ENCODE peak calls at places on chromosomes 2 and 18, in ten cellular contexts. K, L, G, A, M, I, B, X, Q and N are unnamed samples.

GRCh38 chr2:10361220-10361588 is 58.5 kb downstream of the HPCAL1 start:
- DNase-seq in K (peak), L (no peak), G (no peak), A (no peak), M (no peak), I (no peak), B (no peak), X (no peak), Q (no peak), N (no peak)

GRCh38 chr2:99545622-99546021 is 55.8 kb upstream of the REV1 start:
- DNase-seq in K (no peak), L (no peak), G (no peak), A (no peak), M (no peak), I (no peak), B (no peak), X (no peak), Q (no peak), N (no peak)

GRCh38 chr2:94977826-94978225 is 47.7 kb upstream of the MAL start:
- DNase-seq in K (no peak), L (no peak), G (no peak), A (no peak), M (no peak), I (no peak), B (no peak), X (no peak), Q (no peak), N (no peak)

GRCh38 chr18:55243255-55243654 is 284.0 kb upstream of the CCDC68 start:
- DNase-seq in K (no peak), L (no peak), G (no peak), A (no peak), M (no peak), I (no peak), B (no peak), X (no peak), Q (no peak), N (no peak)

GRCh38 chr2:15793978-15794377 is 146.4 kb upstream of the MYCN start:
- DNase-seq in K (no peak), L (no peak), G (no peak), A (no peak), M (no peak), I (no peak), B (no peak), X (no peak), Q (no peak), N (no peak)

GRCh38 chr2:27795868-27796277 is 24.4 kb downstream of the MRPL33 start:
- DNase-seq in K (peak), L (no peak), G (no peak), A (no peak), M (no peak), I (no peak), B (peak), X (no peak), Q (no peak), N (no peak)

GRCh38 chr2:145842002-145842401 is 1322.1 kb upstream of the ZEB2 start:
- DNase-seq in K (no peak), L (no peak), G (no peak), A (no peak), M (no peak), I (no peak), B (no peak), X (no peak), Q (no peak), N (peak)

GRCh38 chr2:83742117-83742782 is 716.8 kb downstream of the SUCLG1 start:
- DNase-seq in K (peak), L (no peak), G (no peak), A (no peak), M (no peak), I (peak), B (no peak), X (no peak), Q (no peak), N (no peak)

GRCh38 chr2:180722551-180723239 is 257.7 kb upstream of the UBE2E3 start:
- DNase-seq in K (peak), L (no peak), G (no peak), A (peak), M (no peak), I (no peak), B (peak), X (no peak), Q (no peak), N (peak)

GRCh38 chr2:199471443-199472057 is 13.8 kb upstream of the SATB2 start:
- DNase-seq in K (peak), L (peak), G (peak), A (no peak), M (peak), I (peak), B (peak), X (peak), Q (no peak), N (peak)

GRCh38 chr18:40152859-40153258 is 1802.2 kb upstream of the PIK3C3 start:
- DNase-seq in K (no peak), L (no peak), G (no peak), A (no peak), M (no peak), I (no peak), B (no peak), X (no peak), Q (no peak), N (peak)

GRCh38 chr2:15905267-15905645 is 35.1 kb upstream of the MYCN start:
- DNase-seq in K (no peak), L (no peak), G (no peak), A (no peak), M (no peak), I (no peak), B (no peak), X (no peak), Q (no peak), N (no peak)

GRCh38 chr2:46325178-46325928 is 28.1 kb downstream of the EPAS1 start:
- DNase-seq in K (no peak), L (no peak), G (no peak), A (no peak), M (no peak), I (no peak), B (peak), X (no peak), Q (no peak), N (no peak)

GRCh38 chr2:63572001-63572400 is 16.3 kb downstream of the WDPCP start:
- DNase-seq in K (no peak), L (no peak), G (no peak), A (no peak), M (no peak), I (no peak), B (no peak), X (no peak), Q (no peak), N (no peak)

GRCh38 chr2:23385351-23385747 is 370 bp downstream of the KLHL29 start:
- DNase-seq in K (peak), L (no peak), G (no peak), A (no peak), M (no peak), I (peak), B (peak), X (peak), Q (peak), N (no peak)

GRCh38 chr2:209970711-209971110 is 31.7 kb upstream of the RPE start:
- DNase-seq in K (no peak), L (no peak), G (no peak), A (no peak), M (no peak), I (no peak), B (no peak), X (no peak), Q (no peak), N (no peak)

GRCh38 chr18:56982756-56983155 is 164.1 kb upstream of the BOD1L2 start:
- DNase-seq in K (no peak), L (no peak), G (no peak), A (no peak), M (no peak), I (no peak), B (no peak), X (no peak), Q (no peak), N (no peak)

GRCh38 chr2:191245046-191245868 is at the start of gene MYO1B:
- DNase-seq in K (peak), L (peak), G (peak), A (peak), M (peak), I (peak), B (peak), X (peak), Q (peak), N (peak)

GRCh38 chr18:7452331-7452730 is 114.8 kb upstream of the PTPRM start:
- DNase-seq in K (peak), L (no peak), G (peak), A (no peak), M (no peak), I (no peak), B (peak), X (peak), Q (no peak), N (peak)

GRCh38 chr18:55396979-55397378 is 191.0 kb downstream of the TCF4 start:
- DNase-seq in K (no peak), L (no peak), G (no peak), A (no peak), M (no peak), I (no peak), B (no peak), X (no peak), Q (no peak), N (no peak)

GRCh38 chr2:238023608-238024007 is 37.2 kb upstream of the SCLY start:
- DNase-seq in K (no peak), L (no peak), G (no peak), A (no peak), M (no peak), I (no peak), B (no peak), X (no peak), Q (no peak), N (no peak)

GRCh38 chr2:202026507-202026906 is 7.1 kb upstream of the FZD7 start:
- DNase-seq in K (no peak), L (no peak), G (no peak), A (no peak), M (no peak), I (no peak), B (no peak), X (no peak), Q (no peak), N (no peak)

GRCh38 chr18:55003695-55004094 is 44.4 kb upstream of the CCDC68 start:
- DNase-seq in K (peak), L (no peak), G (no peak), A (no peak), M (no peak), I (no peak), B (no peak), X (no peak), Q (no peak), N (peak)

GRCh38 chr2:47653909-47654789 is 128.8 kb upstream of the MSH6 start:
- DNase-seq in K (no peak), L (no peak), G (peak), A (no peak), M (no peak), I (no peak), B (no peak), X (peak), Q (no peak), N (no peak)

GRCh38 chr2:229313591-229313990 is 42.5 kb upstream of the PID1 start:
- DNase-seq in K (peak), L (no peak), G (no peak), A (no peak), M (no peak), I (no peak), B (peak), X (no peak), Q (no peak), N (peak)

GRCh38 chr2:138475394-138475793 is 26.2 kb upstream of the SPOPL start:
- DNase-seq in K (no peak), L (no peak), G (no peak), A (no peak), M (no peak), I (no peak), B (no peak), X (no peak), Q (no peak), N (no peak)

GRCh38 chr2:232327089-232328037 is 51.2 kb upstream of the ALPP start:
- DNase-seq in K (peak), L (peak), G (peak), A (peak), M (peak), I (peak), B (peak), X (peak), Q (peak), N (peak)

GRCh38 chr2:207122914-207123744 is 42.6 kb downstream of the KLF7 start:
- DNase-seq in K (peak), L (no peak), G (no peak), A (no peak), M (no peak), I (no peak), B (no peak), X (no peak), Q (no peak), N (peak)

GRCh38 chr2:61620244-61621159 is 82.3 kb upstream of the XPO1 start:
- DNase-seq in K (peak), L (no peak), G (no peak), A (peak), M (no peak), I (no peak), B (peak), X (no peak), Q (no peak), N (peak)

GRCh38 chr2:8329660-8330622 is 351.9 kb upstream of the ID2 start:
- DNase-seq in K (no peak), L (peak), G (no peak), A (no peak), M (no peak), I (no peak), B (no peak), X (no peak), Q (no peak), N (no peak)
- TF ChIP-seq CTCF in K (no peak), L (peak), G (no peak), A (peak), M (no peak), I (no peak), B (no peak), X (no peak), Q (no peak), N (no peak)

GRCh38 chr2:42560886-42561285 is 7.5 kb upstream of the MTA3 start:
- DNase-seq in K (no peak), L (no peak), G (no peak), A (no peak), M (no peak), I (no peak), B (no peak), X (no peak), Q (no peak), N (no peak)

GRCh38 chr2:42556351-42556890 is 12.0 kb upstream of the MTA3 start:
- DNase-seq in K (no peak), L (no peak), G (no peak), A (no peak), M (no peak), I (no peak), B (no peak), X (no peak), Q (no peak), N (no peak)

GRCh38 chr2:42562474-42563144 is 5.8 kb upstream of the MTA3 start:
- DNase-seq in K (no peak), L (no peak), G (no peak), A (no peak), M (no peak), I (no peak), B (no peak), X (no peak), Q (no peak), N (no peak)

GRCh38 chr2:42554392-42554791 is 14.0 kb upstream of the MTA3 start:
- DNase-seq in K (no peak), L (no peak), G (no peak), A (no peak), M (no peak), I (no peak), B (no peak), X (no peak), Q (no peak), N (no peak)

GRCh38 chr2:42558827-42559226 is 9.6 kb upstream of the MTA3 start:
- DNase-seq in K (no peak), L (no peak), G (no peak), A (no peak), M (no peak), I (no peak), B (no peak), X (no peak), Q (no peak), N (no peak)
- TF ChIP-seq CTCF in K (no peak), L (peak), G (no peak), A (no peak), M (no peak), I (no peak), B (no peak), X (no peak), Q (no peak), N (no peak)

DNA sequence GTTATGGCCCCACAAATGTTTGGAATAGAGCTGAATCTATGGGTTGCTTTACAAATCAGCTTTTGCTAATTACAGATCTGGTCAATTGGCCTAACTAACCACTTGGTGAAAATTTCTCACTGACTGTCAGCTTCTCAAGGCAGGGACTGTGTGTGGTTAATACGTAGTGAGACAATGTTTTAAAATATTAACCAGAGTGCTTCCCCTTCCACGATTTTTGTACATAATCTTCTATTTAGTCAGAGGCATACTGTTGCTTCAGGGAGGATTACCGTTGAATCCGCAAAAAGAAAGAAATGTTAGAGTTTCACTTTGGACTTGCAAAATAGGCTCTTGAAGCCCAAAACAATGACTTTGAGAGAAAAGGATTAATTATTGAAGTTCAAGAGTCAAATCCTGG is 14.9 kb upstream of the KCNS3 start:
- DNase-seq in K (no peak), L (no peak), G (no peak), A (no peak), M (no peak), I (no peak), B (no peak), X (no peak), Q (no peak), N (no peak)
- TF ChIP-seq CTCF in K (no peak), L (no peak), G (no peak), A (no peak), M (no peak), I (no peak), B (no peak), X (no peak), Q (no peak), N (no peak)

DNA sequence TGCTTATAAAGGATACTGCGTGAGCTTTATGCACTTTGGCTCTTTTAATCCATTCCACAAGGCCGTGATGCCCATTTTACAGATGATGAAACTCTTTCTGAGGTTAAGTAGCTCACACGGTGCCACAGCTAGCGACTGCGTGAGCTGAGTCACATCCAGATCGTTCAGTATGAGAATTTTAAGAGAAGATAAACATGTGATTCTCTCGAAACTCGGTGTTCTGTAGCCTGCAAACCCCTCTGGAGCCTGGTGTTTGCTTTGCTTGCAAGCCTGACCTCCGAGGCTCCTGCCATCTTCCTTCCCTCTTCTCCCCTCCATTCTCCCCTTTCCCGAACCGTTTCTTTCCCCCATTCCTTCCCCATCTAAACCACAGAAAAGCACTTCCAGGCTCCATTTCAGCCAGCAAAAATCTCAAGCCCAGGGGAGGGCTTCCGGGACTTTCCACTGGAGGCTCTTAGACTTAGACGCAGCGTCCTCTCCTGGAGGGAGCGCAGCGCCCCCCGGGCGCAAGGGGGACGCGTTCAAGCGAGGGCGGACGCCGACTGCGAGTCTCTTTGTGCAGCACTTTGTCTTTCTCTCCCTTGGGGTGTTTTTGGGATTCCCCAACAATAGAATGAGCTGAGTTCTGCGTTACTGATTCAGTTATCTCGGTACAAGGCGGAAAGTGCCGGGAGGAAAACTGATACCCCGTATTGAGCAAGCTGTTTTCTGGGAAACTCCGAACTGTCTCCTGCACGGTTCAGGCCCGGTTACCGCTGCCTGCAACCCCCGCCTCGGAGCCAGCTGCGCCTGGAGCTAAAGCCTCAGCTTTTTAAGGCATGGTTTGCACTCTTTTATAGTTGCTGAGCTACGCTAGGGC is 38.0 kb downstream of the CYP1B1 start:
- DNase-seq in K (peak), L (no peak), G (peak), A (no peak), M (no peak), I (peak), B (no peak), X (no peak), Q (no peak), N (peak)
- TF ChIP-seq CTCF in K (peak), L (no peak), G (peak), A (peak), M (no peak), I (peak), B (peak), X (no peak), Q (no peak), N (peak)

DNA sequence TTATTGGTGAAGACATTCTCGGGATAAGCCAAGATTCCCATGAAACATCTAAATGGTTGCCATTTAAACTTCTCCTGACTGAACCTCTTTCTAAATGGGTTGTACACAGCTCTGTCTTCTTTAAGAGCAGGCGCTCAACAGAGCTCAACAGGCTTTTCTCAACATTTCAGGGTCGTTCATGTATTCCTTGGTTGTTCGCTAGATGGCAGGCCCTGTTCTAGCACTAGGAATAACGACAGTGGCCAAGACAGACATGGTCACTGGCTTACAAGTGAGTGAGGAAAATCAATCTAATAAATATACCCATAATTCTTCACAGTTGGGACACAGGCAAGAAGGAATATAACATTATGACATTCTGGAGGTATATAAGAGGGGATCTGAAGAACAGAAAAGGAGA is 154.5 kb downstream of the SMAD2 start:
- DNase-seq in K (peak), L (no peak), G (peak), A (no peak), M (no peak), I (no peak), B (no peak), X (no peak), Q (no peak), N (no peak)
- TF ChIP-seq CTCF in K (peak), L (no peak), G (peak), A (peak), M (peak), I (peak), B (peak), X (no peak), Q (no peak), N (peak)

DNA sequence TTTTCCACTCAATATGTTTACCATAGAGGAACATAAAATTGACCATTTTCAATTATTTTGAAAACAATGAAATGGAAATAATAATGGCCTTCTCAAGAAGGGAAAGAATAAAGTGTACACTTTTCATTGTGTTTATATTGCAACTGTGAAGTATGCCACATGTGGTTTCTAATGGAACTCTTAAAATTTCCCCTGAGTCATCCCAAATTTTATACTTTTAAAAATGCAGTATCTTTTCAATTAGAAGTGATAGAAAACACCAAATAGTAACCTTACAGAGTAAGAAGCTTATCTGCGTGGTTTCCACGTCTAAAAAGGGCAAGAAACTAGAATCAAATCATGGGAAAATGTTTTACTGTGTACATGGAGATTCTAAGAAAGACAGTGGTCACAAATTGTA is 70.0 kb downstream of the SCG2 start:
- DNase-seq in K (peak), L (no peak), G (no peak), A (no peak), M (no peak), I (no peak), B (peak), X (no peak), Q (no peak), N (peak)
- TF ChIP-seq CTCF in K (no peak), L (no peak), G (no peak), A (no peak), M (no peak), I (no peak), B (no peak), X (no peak), Q (no peak), N (no peak)

DNA sequence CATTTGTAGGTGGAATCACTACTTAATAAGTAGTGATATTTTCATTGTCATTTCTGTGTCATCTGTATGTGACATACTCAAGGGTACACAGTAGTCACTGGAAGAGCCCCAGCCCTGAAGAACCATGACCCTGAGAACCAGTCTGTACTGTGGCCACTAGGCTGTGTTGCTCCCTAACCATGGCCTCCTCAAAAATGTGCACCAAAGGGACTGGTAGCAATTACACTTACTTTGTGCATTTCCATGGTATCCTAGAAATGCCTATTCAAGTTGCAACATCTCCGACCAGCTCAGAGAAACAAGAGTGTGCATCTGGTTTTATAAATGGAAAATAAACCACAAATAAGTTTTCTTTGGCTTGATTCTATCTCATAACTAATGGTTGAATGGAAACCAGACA is 155.1 kb downstream of the DOCK10 start:
- DNase-seq in K (peak), L (no peak), G (no peak), A (no peak), M (no peak), I (no peak), B (peak), X (no peak), Q (no peak), N (peak)
- TF ChIP-seq CTCF in K (peak), L (no peak), G (no peak), A (no peak), M (no peak), I (no peak), B (peak), X (no peak), Q (no peak), N (peak)

GRCh38 chr18:22102948-22103663 is 66.3 kb upstream of the GATA6 start:
- DNase-seq in K (no peak), L (no peak), G (no peak), A (no peak), M (no peak), I (no peak), B (no peak), X (no peak), Q (no peak), N (no peak)
- TF ChIP-seq CTCF in K (no peak), L (no peak), G (no peak), A (no peak), M (no peak), I (no peak), B (no peak), X (no peak), Q (no peak), N (no peak)